ENCODE peak calls at places on chromosomes 4 and X, in seven cellular contexts. S is nephron progenitor cell, D is breast epithelium, Z is GM12865, B is lower leg skin, N is left ventricle myocardium inferior, K is mucosa of descending colon. G is an unnamed sample.

GRCh38 chrX:41482153-41482850 is 35.2 kb downstream of the NYX start:
- DNase-seq in S (no peak), D (no peak), Z (no peak), B (no peak), N (no peak), K (no peak), G (no peak)

GRCh38 chr4:1726146-1726934 is 5.0 kb downstream of the TACC3 start:
- DNase-seq in S (peak; percentile 95), D (peak; percentile 86), Z (peak; percentile 89), B (peak; percentile 97), N (peak; percentile 90), K (peak; percentile 99), G (peak; percentile 85)

GRCh38 chr4:40149960-40150385 is 46.9 kb upstream of the RHOH start:
- DNase-seq in S (peak; percentile 31), D (peak; percentile 59), Z (peak; percentile 91), B (no peak), N (peak; percentile 19), K (peak; percentile 82), G (no peak)

GRCh38 chr4:181525641-181526040 is 717.6 kb upstream of the TENM3 start:
- DNase-seq in S (peak; percentile 20), D (no peak), Z (no peak), B (no peak), N (no peak), K (no peak), G (no peak)

GRCh38 chrX:126820700-126821420 is 1.3 kb downstream of the PRR32 start:
- DNase-seq in S (no peak), D (no peak), Z (no peak), B (no peak), N (peak; percentile 31), K (no peak), G (no peak)

GRCh38 chrX:72360326-72360725 is 54.6 kb upstream of the CITED1 start:
- DNase-seq in S (no peak), D (no peak), Z (no peak), B (no peak), N (no peak), K (no peak), G (no peak)

GRCh38 chr4:89497517-89498308 is 190.1 kb upstream of the GPRIN3 start:
- DNase-seq in S (no peak), D (no peak), Z (no peak), B (no peak), N (no peak), K (peak; percentile 5), G (no peak)

GRCh38 chrX:150334100-150334499 is 29.0 kb upstream of the MAMLD1 start:
- DNase-seq in S (no peak), D (no peak), Z (no peak), B (no peak), N (peak; percentile 34), K (no peak), G (no peak)

GRCh38 chr4:89820005-89820404 is 17.0 kb downstream of the SNCA start:
- DNase-seq in S (no peak), D (no peak), Z (no peak), B (no peak), N (no peak), K (no peak), G (no peak)

GRCh38 chrX:16612257-16612987 is 37.5 kb upstream of the S100G start:
- DNase-seq in S (no peak), D (no peak), Z (no peak), B (no peak), N (no peak), K (no peak), G (no peak)

GRCh38 chrX:9560219-9560618 is 95.4 kb downstream of the TBL1X start:
- DNase-seq in S (no peak), D (no peak), Z (no peak), B (peak; percentile 61), N (no peak), K (no peak), G (no peak)

GRCh38 chr4:86855572-86855971 is 6.4 kb upstream of the SLC10A6 start:
- DNase-seq in S (no peak), D (no peak), Z (no peak), B (no peak), N (no peak), K (no peak), G (no peak)
- TF ChIP-seq CTCF in S (no peak), D (no peak), Z (no peak), B (no peak), N (no peak), K (no peak), G (no peak)

GRCh38 chrX:7654316-7654715 is 188.7 kb upstream of the VCX start:
- DNase-seq in S (no peak), D (no peak), Z (no peak), B (no peak), N (no peak), K (no peak), G (no peak)
- TF ChIP-seq CTCF in S (no peak), D (no peak), Z (no peak), B (no peak), N (no peak), K (no peak), G (no peak)

DNA sequence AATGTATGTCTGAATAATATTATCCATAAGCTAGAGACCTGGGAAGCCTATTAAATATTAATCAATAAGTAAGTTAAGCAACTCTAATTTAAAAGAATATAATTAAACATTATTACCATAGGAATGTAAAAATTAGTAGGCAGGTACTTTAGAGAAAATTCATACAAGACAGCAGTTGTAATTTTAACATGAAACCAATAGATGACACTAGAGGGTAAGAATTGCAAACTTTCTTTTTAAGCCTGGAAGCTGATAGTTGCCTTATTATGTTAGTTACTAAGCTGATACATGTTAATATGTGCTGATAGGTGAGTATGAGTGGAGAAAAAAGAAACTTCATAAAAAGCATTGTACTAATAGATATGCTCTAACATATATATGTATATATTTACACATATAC is 1157.4 kb downstream of the FAM133A start:
- DNase-seq in S (no peak), D (no peak), Z (no peak), B (no peak), N (no peak), K (no peak), G (no peak)
- TF ChIP-seq CTCF in S (peak; percentile 69), D (no peak), Z (peak; percentile 6), B (no peak), N (peak; percentile 55), K (no peak), G (no peak)

GRCh38 chr4:185730849-185731608 is 81.0 kb downstream of the SORBS2 start:
- DNase-seq in S (no peak), D (no peak), Z (peak; percentile 61), B (no peak), N (no peak), K (no peak), G (no peak)
- TF ChIP-seq CTCF in S (no peak), D (no peak), Z (no peak), B (no peak), N (peak; percentile 20), K (no peak), G (no peak)

G was measured in activated B cell treated with CpG ODN at 0.5 μM for 24 hours.